ENCODE peak calls at places on chromosomes 3 and 15, in six cellular contexts. One of them, this sample, is unnamed.

GRCh38 chr15:25242166-25242879 is 196.5 kb downstream of the UBE3A start:
- DNase-seq in kidney: no peak
- DNase-seq in lung: no peak
- DNase-seq in heart left ventricle: no peak
- DNase-seq in MM.1S: no peak
- DNase-seq in CD8-positive, alpha-beta T cell: no peak
- DNase-seq in this sample: peak; percentile 32

GRCh38 chr3:78589778-78590177 is 1178.0 kb downstream of the ROBO1 start:
- DNase-seq in kidney: no peak
- DNase-seq in MM.1S: no peak
- DNase-seq in lung: no peak
- DNase-seq in heart left ventricle: no peak
- DNase-seq in CD8-positive, alpha-beta T cell: no peak
- DNase-seq in this sample: no peak

GRCh38 chr3:4772171-4772804 is 206.9 kb upstream of the BHLHE40 start:
- DNase-seq in MM.1S: no peak
- DNase-seq in heart left ventricle: peak; percentile 92
- DNase-seq in lung: peak; percentile 51
- DNase-seq in CD8-positive, alpha-beta T cell: no peak
- DNase-seq in kidney: peak; percentile 92
- DNase-seq in this sample: peak; percentile 77

GRCh38 chr15:80404719-80405553 is 754 bp downstream of the ARNT2 start:
- DNase-seq in CD8-positive, alpha-beta T cell: no peak
- DNase-seq in kidney: peak; percentile 86
- DNase-seq in MM.1S: no peak
- DNase-seq in heart left ventricle: peak; percentile 36
- DNase-seq in lung: no peak
- DNase-seq in this sample: peak; percentile 16

GRCh38 chr3:23649502-23649901 is 156.3 kb upstream of the UBE2E1 start:
- DNase-seq in CD8-positive, alpha-beta T cell: no peak
- DNase-seq in lung: no peak
- DNase-seq in heart left ventricle: no peak
- DNase-seq in kidney: no peak
- DNase-seq in MM.1S: no peak
- DNase-seq in this sample: no peak

GRCh38 chr3:194985031-194985578 is 285.9 kb downstream of the XXYLT1 start:
- DNase-seq in kidney: peak; percentile 91
- DNase-seq in CD8-positive, alpha-beta T cell: no peak
- DNase-seq in heart left ventricle: peak; percentile 92
- DNase-seq in MM.1S: no peak
- DNase-seq in lung: peak; percentile 74
- DNase-seq in this sample: peak; percentile 76

GRCh38 chr15:73839699-73840098 is 33.7 kb upstream of the TBC1D21 start:
- DNase-seq in heart left ventricle: no peak
- DNase-seq in kidney: no peak
- DNase-seq in lung: no peak
- DNase-seq in CD8-positive, alpha-beta T cell: no peak
- DNase-seq in MM.1S: no peak
- DNase-seq in this sample: no peak

GRCh38 chr15:77549552-77550274 is 83.0 kb downstream of the LINGO1 start:
- DNase-seq in kidney: peak; percentile 52
- DNase-seq in CD8-positive, alpha-beta T cell: no peak
- DNase-seq in MM.1S: no peak
- DNase-seq in lung: no peak
- DNase-seq in heart left ventricle: no peak
- DNase-seq in this sample: peak; percentile 19

GRCh38 chr3:73295511-73296257 is 234.2 kb downstream of the EBLN2 start:
- DNase-seq in heart left ventricle: no peak
- DNase-seq in CD8-positive, alpha-beta T cell: no peak
- DNase-seq in lung: no peak
- DNase-seq in MM.1S: no peak
- DNase-seq in kidney: no peak
- DNase-seq in this sample: no peak

GRCh38 chr3:13274125-13274873 is 145.8 kb downstream of the NUP210 start:
- DNase-seq in heart left ventricle: no peak
- DNase-seq in lung: no peak
- DNase-seq in kidney: no peak
- DNase-seq in MM.1S: no peak
- DNase-seq in CD8-positive, alpha-beta T cell: no peak
- DNase-seq in this sample: no peak

GRCh38 chr15:74994236-74994635 is 1.1 kb upstream of the SCAMP5 start:
- DNase-seq in CD8-positive, alpha-beta T cell: no peak
- DNase-seq in MM.1S: no peak
- DNase-seq in heart left ventricle: no peak
- DNase-seq in kidney: no peak
- DNase-seq in lung: no peak
- DNase-seq in this sample: no peak
- H3K27ac ChIP-seq in CD8-positive, alpha-beta T cell: no peak overlapping the region
- H3K27ac ChIP-seq in MM.1S: no peak overlapping the region
- H3K27ac ChIP-seq in heart left ventricle: no peak overlapping the region
- H3K27ac ChIP-seq in kidney: no peak overlapping the region
- H3K27ac ChIP-seq in lung: no peak overlapping the region
- H3K27ac ChIP-seq in this sample: no peak overlapping the region

GRCh38 chr15:90412356-90413194 is 24.5 kb downstream of the IQGAP1 start:
- DNase-seq in lung: peak; percentile 86
- DNase-seq in kidney: no peak
- DNase-seq in CD8-positive, alpha-beta T cell: no peak
- DNase-seq in heart left ventricle: no peak
- DNase-seq in MM.1S: no peak
- DNase-seq in this sample: no peak
- H3K4me1 ChIP-seq in lung: peaks cover 41% of the 10 kb centered on the region
- H3K4me1 ChIP-seq in kidney: peaks cover 22% of the 10 kb centered on the region
- H3K4me1 ChIP-seq in CD8-positive, alpha-beta T cell: peaks cover 47% of the 10 kb centered on the region
- H3K4me1 ChIP-seq in heart left ventricle: peaks cover 37% of the 10 kb centered on the region
- H3K4me1 ChIP-seq in MM.1S: peaks cover 12% of the 10 kb centered on the region
- H3K4me1 ChIP-seq in this sample: peaks cover 62% of the 10 kb centered on the region

GRCh38 chr3:65851827-65852226 is 186.9 kb downstream of the MAGI1 start:
- DNase-seq in kidney: no peak
- DNase-seq in lung: no peak
- DNase-seq in MM.1S: no peak
- DNase-seq in CD8-positive, alpha-beta T cell: no peak
- DNase-seq in heart left ventricle: no peak
- DNase-seq in this sample: no peak
- H3K27ac ChIP-seq in kidney: no peak overlapping the region
- H3K27ac ChIP-seq in lung: no peak overlapping the region
- H3K27ac ChIP-seq in MM.1S: no peak overlapping the region
- H3K27ac ChIP-seq in CD8-positive, alpha-beta T cell: no peak overlapping the region
- H3K27ac ChIP-seq in heart left ventricle: no peak overlapping the region
- H3K27ac ChIP-seq in this sample: no peak overlapping the region

GRCh38 chr3:48422691-48423090 is 7.2 kb downstream of the PLXNB1 start:
- DNase-seq in MM.1S: no peak
- DNase-seq in CD8-positive, alpha-beta T cell: no peak
- DNase-seq in heart left ventricle: no peak
- DNase-seq in lung: no peak
- DNase-seq in kidney: no peak
- DNase-seq in this sample: no peak
- H3K4me1 ChIP-seq in MM.1S: no peaks in the 10 kb centered on the region
- H3K4me1 ChIP-seq in CD8-positive, alpha-beta T cell: no peaks in the 10 kb centered on the region
- H3K4me1 ChIP-seq in heart left ventricle: peaks cover 24% of the 10 kb centered on the region
- H3K4me1 ChIP-seq in lung: no peaks in the 10 kb centered on the region
- H3K4me1 ChIP-seq in kidney: peaks cover 29% of the 10 kb centered on the region
- H3K4me1 ChIP-seq in this sample: no peaks in the 10 kb centered on the region

DNA sequence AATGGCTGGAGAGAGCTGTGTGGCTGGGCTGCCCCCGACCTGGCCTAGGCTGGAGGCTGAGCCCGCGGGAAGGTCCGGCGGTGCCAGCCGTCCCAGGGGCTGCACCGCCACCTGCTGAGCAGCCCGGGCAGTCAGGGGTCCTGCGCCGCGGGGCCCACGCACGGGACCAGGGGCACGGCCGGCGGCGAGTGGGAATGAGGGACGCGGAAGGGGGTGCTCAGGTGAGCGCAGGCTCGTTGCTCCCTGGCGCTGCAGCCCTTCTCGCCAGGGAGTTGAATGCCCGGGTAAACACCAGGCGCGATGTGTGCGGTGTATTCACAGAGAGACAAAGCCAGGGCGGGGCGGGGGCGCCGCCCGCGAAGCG is 666 bp upstream of the SEMA3F start:
- DNase-seq in CD8-positive, alpha-beta T cell: no peak
- DNase-seq in kidney: no peak
- DNase-seq in MM.1S: no peak
- DNase-seq in heart left ventricle: no peak
- DNase-seq in lung: no peak
- DNase-seq in this sample: no peak
- H3K27ac ChIP-seq in CD8-positive, alpha-beta T cell: no peak overlapping the region
- H3K27ac ChIP-seq in kidney: peak overlapping the region; percentile 55
- H3K27ac ChIP-seq in MM.1S: no peak overlapping the region
- H3K27ac ChIP-seq in heart left ventricle: no peak overlapping the region
- H3K27ac ChIP-seq in lung: no peak overlapping the region
- H3K27ac ChIP-seq in this sample: peak overlapping the region; percentile 70

DNA sequence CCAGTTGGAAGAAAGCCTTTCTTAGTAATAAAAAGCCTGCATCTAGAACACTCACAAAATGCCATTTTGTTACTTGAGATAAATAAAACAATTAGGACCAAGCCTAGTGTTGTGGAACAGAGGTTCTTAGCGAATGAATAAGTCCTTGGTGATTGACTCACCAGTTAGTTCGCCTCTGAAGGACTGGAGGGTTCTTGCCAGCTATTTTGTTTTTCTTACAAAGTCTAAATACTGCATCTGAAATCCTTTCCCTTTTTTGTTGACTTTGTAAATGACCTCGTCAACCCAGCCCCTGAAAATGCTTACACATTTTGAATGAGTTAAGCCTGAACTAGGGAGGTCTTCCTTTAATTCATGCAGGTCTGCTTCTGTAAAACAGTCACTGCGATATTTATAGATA is 45.1 kb upstream of the SACM1L start:
- DNase-seq in MM.1S: no peak
- DNase-seq in heart left ventricle: no peak
- DNase-seq in CD8-positive, alpha-beta T cell: no peak
- DNase-seq in kidney: no peak
- DNase-seq in lung: no peak
- DNase-seq in this sample: no peak
- H3K4me1 ChIP-seq in MM.1S: peaks cover 10% of the 10 kb centered on the region
- H3K4me1 ChIP-seq in heart left ventricle: peaks cover 12% of the 10 kb centered on the region
- H3K4me1 ChIP-seq in CD8-positive, alpha-beta T cell: no peaks in the 10 kb centered on the region
- H3K4me1 ChIP-seq in kidney: peaks cover 4% of the 10 kb centered on the region
- H3K4me1 ChIP-seq in lung: peaks cover 22% of the 10 kb centered on the region
- H3K4me1 ChIP-seq in this sample: peaks cover 64% of the 10 kb centered on the region

GRCh38 chr3:49387721-49388120 is 24.1 kb downstream of the RHOA start:
- DNase-seq in MM.1S: no peak
- DNase-seq in CD8-positive, alpha-beta T cell: no peak
- DNase-seq in heart left ventricle: no peak
- DNase-seq in lung: no peak
- DNase-seq in kidney: no peak
- DNase-seq in this sample: no peak

GRCh38 chr3:49386056-49386756 is 25.6 kb downstream of the RHOA start:
- DNase-seq in CD8-positive, alpha-beta T cell: no peak
- DNase-seq in heart left ventricle: no peak
- DNase-seq in lung: no peak
- DNase-seq in MM.1S: no peak
- DNase-seq in kidney: no peak
- DNase-seq in this sample: no peak

GRCh38 chr3:49385617-49386016 is 26.2 kb downstream of the RHOA start:
- DNase-seq in kidney: no peak
- DNase-seq in MM.1S: no peak
- DNase-seq in CD8-positive, alpha-beta T cell: no peak
- DNase-seq in lung: no peak
- DNase-seq in heart left ventricle: no peak
- DNase-seq in this sample: no peak

GRCh38 chr3:49388416-49388815 is 23.4 kb downstream of the RHOA start:
- DNase-seq in heart left ventricle: no peak
- DNase-seq in kidney: no peak
- DNase-seq in MM.1S: no peak
- DNase-seq in CD8-positive, alpha-beta T cell: no peak
- DNase-seq in lung: no peak
- DNase-seq in this sample: no peak

DNA sequence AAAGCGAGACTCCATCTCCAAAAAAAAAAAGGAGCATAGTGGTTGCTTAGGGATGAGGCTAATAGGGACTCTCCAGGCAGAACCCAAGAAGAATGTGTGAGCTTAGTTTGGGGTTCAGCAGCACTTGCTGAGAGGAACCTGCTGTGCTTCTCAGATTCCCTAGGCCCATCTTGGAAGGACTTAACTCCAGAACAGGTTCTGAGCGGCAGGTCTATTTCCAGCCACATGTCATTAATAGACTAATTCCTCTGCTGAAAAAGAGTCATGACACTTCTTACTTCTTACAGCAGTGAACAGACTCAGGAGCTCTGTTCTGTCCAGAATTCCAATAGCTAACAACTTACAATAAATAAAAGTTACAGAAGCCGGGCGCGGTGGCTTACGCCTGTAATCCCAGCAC is 22.5 kb downstream of the RHOA start:
- DNase-seq in kidney: no peak
- DNase-seq in lung: no peak
- DNase-seq in CD8-positive, alpha-beta T cell: no peak
- DNase-seq in MM.1S: no peak
- DNase-seq in heart left ventricle: no peak
- DNase-seq in this sample: no peak
- H3K27ac ChIP-seq in kidney: no peak overlapping the region
- H3K27ac ChIP-seq in lung: no peak overlapping the region
- H3K27ac ChIP-seq in CD8-positive, alpha-beta T cell: no peak overlapping the region
- H3K27ac ChIP-seq in MM.1S: no peak overlapping the region
- H3K27ac ChIP-seq in heart left ventricle: no peak overlapping the region
- H3K27ac ChIP-seq in this sample: peak overlapping the region; percentile 43

DNA sequence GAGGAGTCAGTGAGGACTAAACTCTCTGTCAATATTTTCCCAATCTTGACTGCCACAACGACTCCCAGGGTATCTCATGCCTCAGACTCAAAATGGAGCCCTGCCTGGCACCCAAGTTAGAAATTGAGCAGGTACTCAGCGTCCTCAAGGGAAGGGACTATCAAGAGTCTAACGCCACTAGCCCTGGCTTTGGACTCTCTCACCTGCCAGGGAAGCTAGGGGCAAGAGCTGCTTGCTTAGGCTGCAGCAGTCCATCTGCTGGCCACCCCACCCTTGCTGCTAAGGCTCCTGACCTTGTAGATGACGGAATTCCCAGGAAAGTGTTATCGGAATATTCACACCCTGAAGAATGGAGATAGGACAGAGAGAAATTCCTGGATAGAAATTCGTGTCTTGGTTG is 33.0 kb downstream of the ZIC4 start:
- DNase-seq in heart left ventricle: no peak
- DNase-seq in kidney: no peak
- DNase-seq in lung: peak; percentile 26
- DNase-seq in CD8-positive, alpha-beta T cell: no peak
- DNase-seq in MM.1S: no peak
- DNase-seq in this sample: no peak
- H3K4me1 ChIP-seq in heart left ventricle: no peaks in the 10 kb centered on the region
- H3K4me1 ChIP-seq in kidney: no peaks in the 10 kb centered on the region
- H3K4me1 ChIP-seq in lung: no peaks in the 10 kb centered on the region
- H3K4me1 ChIP-seq in CD8-positive, alpha-beta T cell: no peaks in the 10 kb centered on the region
- H3K4me1 ChIP-seq in MM.1S: no peaks in the 10 kb centered on the region
- H3K4me1 ChIP-seq in this sample: no peaks in the 10 kb centered on the region

DNA sequence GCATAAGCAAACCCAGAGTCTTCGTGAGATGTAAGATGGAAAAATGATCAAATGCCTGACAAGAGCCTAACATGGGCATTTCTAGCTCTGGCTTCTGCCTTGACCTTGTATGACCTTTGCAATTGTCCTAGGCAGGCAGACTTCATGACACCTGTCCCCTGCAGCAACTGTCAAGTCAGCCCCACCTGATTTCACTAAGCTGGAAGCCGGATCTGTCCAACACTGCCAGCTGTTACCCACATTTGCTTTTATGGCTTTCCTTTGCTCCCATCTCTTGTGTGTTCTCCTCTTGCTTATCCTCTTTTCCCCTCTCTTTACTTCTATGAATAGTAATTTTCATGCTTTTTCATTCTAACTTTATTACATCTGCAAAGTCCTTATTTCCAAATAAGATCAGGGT is 48.5 kb upstream of the TNIK start:
- DNase-seq in CD8-positive, alpha-beta T cell: no peak
- DNase-seq in MM.1S: no peak
- DNase-seq in kidney: no peak
- DNase-seq in heart left ventricle: no peak
- DNase-seq in lung: no peak
- DNase-seq in this sample: no peak
- H3K27ac ChIP-seq in CD8-positive, alpha-beta T cell: no peak overlapping the region
- H3K27ac ChIP-seq in MM.1S: no peak overlapping the region
- H3K27ac ChIP-seq in kidney: no peak overlapping the region
- H3K27ac ChIP-seq in heart left ventricle: no peak overlapping the region
- H3K27ac ChIP-seq in lung: no peak overlapping the region
- H3K27ac ChIP-seq in this sample: no peak overlapping the region